ENCODE peak calls at places on chromosomes 4 and X, in six cellular contexts. One of them, this sample, is unnamed.

GRCh38 chr4:167025651-167026050 is 208.6 kb downstream of the SPOCK3 start:
- DNase-seq in activated CD4-positive, alpha-beta T cell treated with anti-CD3 and anti-CD28 coated beads for 24 hours: no peak
- DNase-seq in kidney epithelial cell: no peak
- DNase-seq in stimulated activated CD8-positive, alpha-beta memory T cell treated with anti-CD3 and anti-CD28 coated beads, Interleukin-7, amount 100 ng/mL, for 4 hours: no peak
- DNase-seq in HEK293T: no peak
- DNase-seq in HFF-Myc: no peak
- DNase-seq in this sample: no peak

GRCh38 chrX:34768290-34768689 is 111.2 kb upstream of the TMEM47 start:
- DNase-seq in activated CD4-positive, alpha-beta T cell treated with anti-CD3 and anti-CD28 coated beads for 24 hours: no peak
- DNase-seq in kidney epithelial cell: no peak
- DNase-seq in HFF-Myc: no peak
- DNase-seq in stimulated activated CD8-positive, alpha-beta memory T cell treated with anti-CD3 and anti-CD28 coated beads, Interleukin-7, amount 100 ng/mL, for 4 hours: no peak
- DNase-seq in HEK293T: no peak
- DNase-seq in this sample: no peak

GRCh38 chr4:94410678-94411206 is 41.0 kb upstream of the PDLIM5 start:
- DNase-seq in HFF-Myc: no peak
- DNase-seq in HEK293T: peak; percentile 42
- DNase-seq in kidney epithelial cell: peak; percentile 61
- DNase-seq in stimulated activated CD8-positive, alpha-beta memory T cell treated with anti-CD3 and anti-CD28 coated beads, Interleukin-7, amount 100 ng/mL, for 4 hours: no peak
- DNase-seq in activated CD4-positive, alpha-beta T cell treated with anti-CD3 and anti-CD28 coated beads for 24 hours: no peak
- DNase-seq in this sample: no peak

GRCh38 chrX:67651437-67652142 is 107.8 kb downstream of the AR start:
- DNase-seq in stimulated activated CD8-positive, alpha-beta memory T cell treated with anti-CD3 and anti-CD28 coated beads, Interleukin-7, amount 100 ng/mL, for 4 hours: no peak
- DNase-seq in HEK293T: no peak
- DNase-seq in HFF-Myc: no peak
- DNase-seq in activated CD4-positive, alpha-beta T cell treated with anti-CD3 and anti-CD28 coated beads for 24 hours: no peak
- DNase-seq in kidney epithelial cell: no peak
- DNase-seq in this sample: no peak

GRCh38 chr4:97235516-97235915 is 907.8 kb downstream of the STPG2 start:
- DNase-seq in stimulated activated CD8-positive, alpha-beta memory T cell treated with anti-CD3 and anti-CD28 coated beads, Interleukin-7, amount 100 ng/mL, for 4 hours: no peak
- DNase-seq in kidney epithelial cell: no peak
- DNase-seq in HFF-Myc: no peak
- DNase-seq in activated CD4-positive, alpha-beta T cell treated with anti-CD3 and anti-CD28 coated beads for 24 hours: no peak
- DNase-seq in HEK293T: no peak
- DNase-seq in this sample: no peak

GRCh38 chr4:71268156-71268555 is 70.7 kb upstream of the SLC4A4 start:
- DNase-seq in activated CD4-positive, alpha-beta T cell treated with anti-CD3 and anti-CD28 coated beads for 24 hours: no peak
- DNase-seq in HFF-Myc: no peak
- DNase-seq in kidney epithelial cell: no peak
- DNase-seq in HEK293T: no peak
- DNase-seq in stimulated activated CD8-positive, alpha-beta memory T cell treated with anti-CD3 and anti-CD28 coated beads, Interleukin-7, amount 100 ng/mL, for 4 hours: no peak
- DNase-seq in this sample: no peak

GRCh38 chrX:66751136-66751782 is 112.4 kb upstream of the EDA2R start:
- DNase-seq in HFF-Myc: no peak
- DNase-seq in activated CD4-positive, alpha-beta T cell treated with anti-CD3 and anti-CD28 coated beads for 24 hours: no peak
- DNase-seq in HEK293T: no peak
- DNase-seq in kidney epithelial cell: no peak
- DNase-seq in stimulated activated CD8-positive, alpha-beta memory T cell treated with anti-CD3 and anti-CD28 coated beads, Interleukin-7, amount 100 ng/mL, for 4 hours: no peak
- DNase-seq in this sample: no peak

GRCh38 chr4:126306152-126306869 is 991.6 kb downstream of the FAT4 start:
- DNase-seq in HEK293T: no peak
- DNase-seq in activated CD4-positive, alpha-beta T cell treated with anti-CD3 and anti-CD28 coated beads for 24 hours: no peak
- DNase-seq in stimulated activated CD8-positive, alpha-beta memory T cell treated with anti-CD3 and anti-CD28 coated beads, Interleukin-7, amount 100 ng/mL, for 4 hours: no peak
- DNase-seq in kidney epithelial cell: no peak
- DNase-seq in HFF-Myc: no peak
- DNase-seq in this sample: no peak